ENCODE peak calls at places on chromosome 9, in six cellular contexts. N is Karpas-422, D is uterus, V is RWPE1, M is Peyer's patch, K is GM23248. J is an unnamed sample.

GRCh38 chr9:76369583-76369982 is 24.6 kb downstream of the RFK start:
- DNase-seq in N (no peak), D (no peak), V (no peak), M (no peak), K (no peak), J (peak)

GRCh38 chr9:116417464-116417863 is 263.9 kb downstream of the PAPPA start:
- DNase-seq in N (no peak), D (no peak), V (no peak), M (no peak), K (peak), J (no peak)

GRCh38 chr9:128937310-128938165 is 9.9 kb downstream of the DOLK start:
- DNase-seq in N (no peak), D (no peak), V (no peak), M (no peak), K (no peak), J (no peak)

GRCh38 chr9:127505396-127506116 is 54.2 kb downstream of the LRSAM1 start:
- DNase-seq in N (peak), D (peak), V (peak), M (no peak), K (peak), J (no peak)

GRCh38 chr9:4796988-4797956 is 4.5 kb downstream of the RCL1 start:
- DNase-seq in N (peak), D (no peak), V (no peak), M (no peak), K (peak), J (peak)

GRCh38 chr9:16824545-16825041 is 45.9 kb downstream of the BNC2 start:
- DNase-seq in N (no peak), D (no peak), V (peak), M (no peak), K (no peak), J (peak)

GRCh38 chr9:95024097-95024671 is 293.3 kb downstream of the FANCC start:
- DNase-seq in N (no peak), D (no peak), V (no peak), M (no peak), K (peak), J (no peak)

GRCh38 chr9:77981332-77981731 is 50.3 kb downstream of the GNAQ start:
- DNase-seq in N (peak), D (no peak), V (peak), M (peak), K (peak), J (peak)

GRCh38 chr9:13110766-13111400 is 168.6 kb downstream of the MPDZ start:
- DNase-seq in N (no peak), D (peak), V (no peak), M (no peak), K (peak), J (peak)

DNA sequence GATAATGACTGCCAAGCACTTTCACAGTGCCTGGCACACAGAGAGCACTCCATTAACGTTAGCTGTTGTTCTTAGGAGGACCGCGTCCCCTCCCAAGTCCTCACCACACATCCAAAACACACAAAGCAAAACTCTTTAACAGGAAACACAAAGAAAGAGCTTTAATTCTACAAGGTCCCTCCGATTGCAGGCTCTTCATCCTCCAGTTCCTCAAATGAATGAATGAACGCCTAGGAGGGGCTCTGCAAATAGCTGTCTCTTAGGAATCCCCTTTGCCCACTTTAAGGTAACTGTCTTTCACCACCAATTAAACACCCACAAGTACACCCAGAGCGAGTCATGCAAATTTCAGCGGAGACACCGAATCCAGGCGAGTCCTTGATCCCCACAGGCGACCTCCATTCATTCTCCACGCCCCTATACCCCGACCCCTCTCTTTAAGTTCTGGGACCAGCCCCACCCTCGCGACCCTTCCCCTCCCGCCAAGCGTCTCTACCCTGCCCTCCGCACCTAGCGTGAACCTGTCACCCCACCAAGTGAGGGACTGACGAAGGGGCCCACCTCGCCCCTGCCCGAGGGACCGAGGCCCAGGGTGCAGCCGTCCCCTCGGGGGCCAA is 631 bp downstream of the TSC1 start:
- DNase-seq in N (peak), D (no peak), V (no peak), M (no peak), K (peak), J (no peak)
- H3K27ac ChIP-seq in N (peak), D (peak), V (peak), M (peak), K (peak), J (peak)

DNA sequence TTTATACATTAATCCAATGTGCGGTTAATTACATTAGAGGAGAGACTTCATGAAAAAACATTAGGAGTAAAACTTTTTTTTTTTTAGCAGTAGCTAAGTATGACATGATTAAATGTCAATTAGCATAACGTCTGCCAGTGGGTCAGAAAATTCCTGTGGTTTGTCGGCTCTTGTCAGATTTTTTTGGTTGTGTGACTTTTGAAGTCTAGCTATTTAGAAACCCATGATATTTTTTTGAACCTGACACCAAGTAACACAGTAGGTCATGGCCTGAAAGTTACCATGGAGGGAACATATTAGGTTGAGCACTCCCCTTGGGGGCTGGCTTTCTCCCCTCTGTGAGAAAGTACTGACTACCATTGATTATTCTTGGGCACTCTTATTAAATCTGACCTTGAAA is 84.8 kb upstream of the ALDH1A1 start:
- DNase-seq in N (no peak), D (no peak), V (no peak), M (no peak), K (no peak), J (peak)
- H3K27ac ChIP-seq in N (no peak), D (peak), V (no peak), M (no peak), K (no peak), J (no peak)

GRCh38 chr9:93822229-93822628 is 132.9 kb downstream of the BARX1 start:
- DNase-seq in N (no peak), D (no peak), V (no peak), M (no peak), K (no peak), J (no peak)

GRCh38 chr9:93820667-93821306 is 134.4 kb downstream of the BARX1 start:
- DNase-seq in N (peak), D (no peak), V (no peak), M (no peak), K (no peak), J (no peak)

GRCh38 chr9:93819905-93820304 is 135.2 kb downstream of the BARX1 start:
- DNase-seq in N (no peak), D (no peak), V (no peak), M (no peak), K (no peak), J (no peak)

GRCh38 chr9:93823245-93824072 is 131.7 kb downstream of the BARX1 start:
- DNase-seq in N (no peak), D (no peak), V (no peak), M (peak), K (no peak), J (no peak)

GRCh38 chr9:93821307-93821703 is 133.8 kb downstream of the BARX1 start:
- DNase-seq in N (no peak), D (no peak), V (no peak), M (no peak), K (no peak), J (no peak)
- H3K27ac ChIP-seq in N (no peak), D (no peak), V (no peak), M (no peak), K (no peak), J (no peak)

DNA sequence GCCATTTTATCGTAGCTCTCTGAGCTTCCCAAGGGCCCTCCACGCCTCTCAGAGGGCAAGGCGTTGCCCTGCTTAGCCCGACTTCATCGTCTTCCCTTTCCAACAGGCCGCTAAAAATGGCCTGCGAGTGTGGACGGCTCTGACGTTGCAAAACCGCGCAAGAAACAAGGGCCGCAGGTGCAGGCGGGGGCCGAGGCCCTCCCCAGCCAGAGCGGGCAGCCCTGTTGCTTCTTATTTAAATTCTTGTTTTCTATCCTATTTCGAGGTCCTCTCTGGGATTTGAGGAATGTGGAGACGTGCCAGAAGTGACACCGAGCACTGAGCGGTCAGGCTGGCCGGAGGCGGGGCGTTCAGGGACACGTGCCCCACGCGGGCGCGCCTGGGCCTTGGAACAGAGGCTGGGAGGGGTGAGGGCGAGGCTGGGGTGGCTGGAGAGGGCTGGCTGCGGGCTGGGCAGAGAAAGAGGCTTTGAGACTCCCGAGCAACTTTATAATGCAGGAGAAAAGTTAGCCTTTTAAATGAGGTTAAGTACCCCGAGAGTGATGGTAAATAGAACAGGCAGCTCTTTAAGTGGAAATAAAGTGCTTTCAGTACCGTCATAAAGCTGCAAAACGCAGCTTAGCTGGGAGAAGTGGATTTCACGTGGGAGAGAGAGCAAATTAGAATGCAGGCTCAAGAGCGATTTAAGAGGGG is 243.6 kb downstream of the AUH start:
- DNase-seq in N (no peak), D (peak), V (no peak), M (peak), K (peak), J (peak)
- H3K27ac ChIP-seq in N (no peak), D (peak), V (no peak), M (peak), K (no peak), J (no peak)

GRCh38 chr9:137457406-137458193 is 1.5 kb downstream of the NSMF start:
- DNase-seq in N (no peak), D (peak), V (no peak), M (no peak), K (no peak), J (no peak)
- H3K27ac ChIP-seq in N (peak), D (no peak), V (peak), M (peak), K (no peak), J (no peak)

GRCh38 chr9:91939953-91940352 is 10.1 kb downstream of the ROR2 start:
- DNase-seq in N (no peak), D (no peak), V (no peak), M (peak), K (no peak), J (no peak)

GRCh38 chr9:91935066-91935729 is 14.8 kb downstream of the ROR2 start:
- DNase-seq in N (no peak), D (no peak), V (no peak), M (peak), K (no peak), J (no peak)

GRCh38 chr9:91937031-91937430 is 13.0 kb downstream of the ROR2 start:
- DNase-seq in N (no peak), D (no peak), V (no peak), M (no peak), K (no peak), J (no peak)

GRCh38 chr9:91935805-91936204 is 14.2 kb downstream of the ROR2 start:
- DNase-seq in N (no peak), D (no peak), V (no peak), M (peak), K (no peak), J (no peak)

DNA sequence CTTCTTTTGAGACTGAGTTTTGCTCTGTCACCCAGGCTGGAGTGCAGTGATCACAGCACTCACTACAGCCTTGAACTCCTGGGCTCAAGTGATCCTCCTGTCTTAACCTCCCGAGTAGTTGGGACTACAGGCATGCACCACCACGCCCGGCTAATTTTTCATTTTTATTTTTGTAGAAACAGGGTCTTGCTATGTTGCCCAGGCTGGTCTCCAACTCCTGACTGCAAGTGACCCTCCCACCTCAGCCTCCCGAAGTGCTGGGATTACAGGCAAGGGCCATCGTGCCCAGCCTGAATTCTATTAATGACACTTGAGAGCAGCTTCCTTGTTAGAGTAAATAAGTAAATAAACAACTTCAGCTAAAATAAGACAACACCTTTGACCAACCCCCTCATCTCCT is 12.3 kb downstream of the ROR2 start:
- DNase-seq in N (no peak), D (no peak), V (no peak), M (peak), K (no peak), J (no peak)
- H3K27ac ChIP-seq in N (no peak), D (no peak), V (no peak), M (no peak), K (no peak), J (no peak)

DNA sequence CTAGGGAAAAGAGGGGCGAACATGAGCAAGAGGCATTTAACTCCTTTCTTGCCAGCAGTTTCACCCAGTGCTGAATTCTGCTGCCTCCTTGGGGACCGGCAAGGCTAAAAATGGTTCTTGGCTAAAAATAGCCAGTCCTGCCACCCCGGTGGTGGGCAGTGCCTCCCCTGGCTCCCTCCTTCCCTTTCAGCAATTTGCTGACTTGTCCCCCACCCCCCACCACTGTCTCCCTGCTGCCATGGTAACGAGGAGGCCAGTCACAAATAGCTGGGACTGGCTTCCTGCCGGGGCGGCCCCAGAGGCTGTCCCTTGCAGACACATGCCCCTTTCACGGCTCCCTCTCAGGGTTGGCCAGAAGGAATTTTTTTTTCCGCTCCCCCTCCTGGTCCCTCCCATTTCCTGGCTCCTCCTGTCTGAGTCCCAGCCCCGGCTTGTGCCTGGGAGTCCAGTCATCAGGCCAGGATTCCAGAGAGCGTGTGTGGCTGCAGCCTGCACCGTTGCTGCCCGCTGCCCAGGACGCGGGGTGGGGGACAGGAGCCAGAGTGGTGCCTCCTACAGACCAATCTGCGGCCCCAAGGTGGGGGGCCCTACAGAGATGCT is 130.3 kb downstream of the RGS3 start:
- DNase-seq in N (no peak), D (peak), V (peak), M (peak), K (peak), J (peak)
- H3K27ac ChIP-seq in N (no peak), D (peak), V (peak), M (peak), K (peak), J (peak)

GRCh38 chr9:106728860-106729259 is 134.1 kb upstream of the ZNF462 start:
- DNase-seq in N (no peak), D (no peak), V (no peak), M (no peak), K (no peak), J (no peak)
- H3K27ac ChIP-seq in N (no peak), D (no peak), V (no peak), M (no peak), K (no peak), J (no peak)